ENCODE peak calls at places on chromosome 12, in five cellular contexts. O is WTC11; Y is activated CD4-positive, CD25-positive, alpha-beta regulatory T cell treated with anti-CD3 and anti-CD28 coated beads, Interleukin-2, amount 50 U/mL, for 16 hours; M is naive B cell; N is activated CD4-positive, alpha-beta T cell treated with anti-CD3 and anti-CD28 coated beads, Interleukin-2, amount 50 U/mL, for 48 hours. R is an unnamed sample.

GRCh38 chr12:88519802-88520435 is 60.4 kb downstream of the KITLG start:
- DNase-seq in Y (no peak), O (no peak), N (no peak), M (no peak), R (no peak)

GRCh38 chr12:32454075-32454474 is 54.7 kb downstream of the FGD4 start:
- DNase-seq in M (no peak), N (no peak), O (no peak), Y (no peak), R (peak; percentile 50)

GRCh38 chr12:113292091-113292490 is 42.8 kb downstream of the SLC8B1 start:
- DNase-seq in N (no peak), O (no peak), M (no peak), Y (no peak), R (no peak)

GRCh38 chr12:72323881-72324280 is 51.7 kb downstream of the TRHDE start:
- DNase-seq in N (no peak), M (no peak), O (no peak), Y (no peak), R (no peak)

GRCh38 chr12:39902823-39903222 is 203.1 kb downstream of the SLC2A13 start:
- DNase-seq in Y (no peak), M (no peak), O (no peak), N (no peak), R (no peak)

GRCh38 chr12:88495031-88495430 is 85.2 kb downstream of the KITLG start:
- DNase-seq in Y (no peak), M (no peak), O (no peak), N (no peak), R (no peak)

GRCh38 chr12:66683073-66683472 is 4.2 kb upstream of the GRIP1 start:
- DNase-seq in N (no peak), Y (no peak), M (no peak), O (no peak), R (no peak)

GRCh38 chr12:80648866-80649265 is 58.6 kb upstream of the MYF6 start:
- DNase-seq in Y (no peak), N (no peak), M (no peak), O (no peak), R (no peak)

GRCh38 chr12:69161835-69162234 is 77.5 kb upstream of the CPSF6 start:
- DNase-seq in O (no peak), Y (peak; percentile 21), N (peak; percentile 63), M (no peak), R (no peak)

GRCh38 chr12:123028475-123028874 is 48.0 kb downstream of the ARL6IP4 start:
- DNase-seq in O (no peak), Y (no peak), N (no peak), M (no peak), R (no peak)

GRCh38 chr12:82357340-82357739 is 847 bp downstream of the CCDC59 start:
- DNase-seq in O (no peak), Y (no peak), M (no peak), N (no peak), R (no peak)

GRCh38 chr12:54222609-54223008 is 33.8 kb upstream of the SMUG1 start:
- DNase-seq in Y (no peak), O (no peak), N (no peak), M (no peak), R (no peak)

GRCh38 chr12:84920331-84920730 is 7.7 kb upstream of the SLC6A15 start:
- DNase-seq in O (no peak), Y (no peak), M (no peak), N (no peak), R (no peak)

GRCh38 chr12:19575307-19576243 is 136.3 kb downstream of the AEBP2 start:
- DNase-seq in O (no peak), M (no peak), N (no peak), Y (no peak), R (no peak)

GRCh38 chr12:71070416-71071155 is 87.2 kb downstream of the TSPAN8 start:
- DNase-seq in M (no peak), N (no peak), O (no peak), Y (no peak), R (no peak)

GRCh38 chr12:131242741-131243496 is 289.2 kb downstream of the ADGRD1 start:
- DNase-seq in O (peak; percentile 41), N (peak; percentile 31), M (no peak), Y (no peak), R (peak; percentile 48)

GRCh38 chr12:52992699-52993557 is 13.3 kb upstream of the EIF4B start:
- DNase-seq in Y (no peak), O (no peak), M (no peak), N (no peak), R (no peak)

GRCh38 chr12:29286081-29286800 is 94.7 kb downstream of the ERGIC2 start:
- DNase-seq in N (no peak), Y (no peak), M (no peak), O (no peak), R (no peak)

GRCh38 chr12:32828120-32828519 is 68.5 kb downstream of the PKP2 start:
- DNase-seq in O (no peak), M (no peak), N (no peak), Y (no peak), R (no peak)

GRCh38 chr12:4290011-4290790 is 16.6 kb downstream of the CCND2 start:
- DNase-seq in O (peak; percentile 5), N (peak; percentile 2), Y (no peak), M (no peak), R (no peak)

GRCh38 chr12:42481368-42481767 is 108.2 kb downstream of the PRICKLE1 start:
- DNase-seq in M (no peak), Y (no peak), O (peak; percentile 19), N (no peak), R (no peak)

GRCh38 chr12:88854260-88854659 is 274.0 kb upstream of the KITLG start:
- DNase-seq in Y (no peak), N (no peak), O (no peak), M (no peak), R (no peak)

GRCh38 chr12:30914986-30915591 is 11.5 kb upstream of the TSPAN11 start:
- DNase-seq in O (no peak), M (no peak), Y (no peak), N (no peak), R (no peak)

GRCh38 chr12:108772247-108772646 is 40.9 kb upstream of the CORO1C start:
- DNase-seq in O (no peak), M (peak; percentile 21), Y (no peak), N (no peak), R (no peak)

GRCh38 chr12:40002178-40003169 is 103.4 kb downstream of the SLC2A13 start:
- DNase-seq in N (no peak), O (no peak), Y (no peak), M (no peak), R (no peak)

GRCh38 chr12:18158774-18159557 is 69.0 kb upstream of the RERGL start:
- DNase-seq in N (peak; percentile 13), M (peak; percentile 4), Y (no peak), O (peak; percentile 33), R (peak; percentile 39)

GRCh38 chr12:42109031-42109430 is 35.6 kb downstream of the GXYLT1 start:
- DNase-seq in N (no peak), O (no peak), M (no peak), Y (no peak), R (no peak)

GRCh38 chr12:59151243-59151642 is 230.9 kb upstream of the LRIG3 start:
- DNase-seq in M (no peak), N (no peak), O (no peak), Y (no peak), R (no peak)

GRCh38 chr12:15701212-15701611 is 88.0 kb downstream of the EPS8 start:
- DNase-seq in N (no peak), M (no peak), O (no peak), Y (no peak), R (no peak)

GRCh38 chr12:6788972-6789905 is at the start of gene CD4:
- DNase-seq in M (no peak), O (no peak), Y (no peak), N (peak; percentile 93), R (no peak)

GRCh38 chr12:110670161-110670701 is 18.7 kb downstream of the HVCN1 start:
- DNase-seq in N (peak; percentile 57), O (no peak), Y (no peak), M (peak; percentile 70), R (no peak)

GRCh38 chr12:100826323-100826722 is 31.7 kb downstream of the ANO4 start:
- DNase-seq in O (peak; percentile 70), N (peak; percentile 6), M (no peak), Y (no peak), R (no peak)

GRCh38 chr12:64633940-64634337 is 23.6 kb downstream of the RASSF3 start:
- DNase-seq in O (no peak), N (peak; percentile 29), Y (no peak), M (no peak), R (no peak)

GRCh38 chr12:42446761-42447160 is 120.8 kb downstream of the PPHLN1 start:
- DNase-seq in M (no peak), Y (no peak), N (no peak), O (no peak), R (no peak)

GRCh38 chr12:93706824-93707223 is 29.6 kb downstream of the CRADD start:
- DNase-seq in M (no peak), O (no peak), Y (no peak), N (no peak), R (no peak)

R was measured in iPS DF 6.9.